ENCODE peak calls at places on chromosomes 1 and 21, in four cellular contexts. D is NCI-H1092 treated with DMSO at 0.1 percent for 48 hours, Q is Kasumi-1, H is LHCN-M2. Z is an unnamed sample.

GRCh38 chr1:153340356-153340755 is 8.3 kb downstream of the PGLYRP4 start:
- DNase-seq in D (no peak), Q (no peak), H (no peak), Z (no peak)

GRCh38 chr21:26140185-26140584 is 30.4 kb downstream of the APP start:
- DNase-seq in H (peak), Q (no peak), D (no peak), Z (no peak)

GRCh38 chr1:42765832-42766722 is 751 bp downstream of the P3H1 start:
- DNase-seq in D (peak), Q (peak), H (peak), Z (peak)

GRCh38 chr1:17588048-17588781 is 48.7 kb downstream of the ARHGEF10L start:
- DNase-seq in H (peak), D (no peak), Q (no peak), Z (peak)

GRCh38 chr1:85224734-85225623 is 24.2 kb upstream of the SYDE2 start:
- DNase-seq in Q (no peak), D (peak), H (no peak), Z (peak)

GRCh38 chr1:214548988-214549387 is 2.4 kb downstream of the PTPN14 start:
- DNase-seq in H (peak), Q (no peak), D (no peak), Z (no peak)

GRCh38 chr1:11874624-11875023 is 15.9 kb upstream of the NPPB start:
- DNase-seq in D (no peak), Q (no peak), H (no peak), Z (no peak)

GRCh38 chr1:8674912-8675311 is 142.5 kb downstream of the RERE start:
- DNase-seq in H (peak), Q (no peak), D (no peak), Z (no peak)

GRCh38 chr1:62693123-62693522 is 4.9 kb upstream of the DOCK7 start:
- DNase-seq in H (no peak), Q (no peak), D (no peak), Z (no peak)

GRCh38 chr1:214967865-214968575 is 114.5 kb upstream of the KCNK2 start:
- DNase-seq in H (peak), D (no peak), Q (no peak), Z (no peak)

GRCh38 chr1:64215576-64215975 is 12.2 kb downstream of the UBE2U start:
- DNase-seq in D (peak), H (no peak), Q (no peak), Z (no peak)

GRCh38 chr1:13516606-13517005 is 2.8 kb upstream of the LRRC38 start:
- DNase-seq in H (no peak), D (no peak), Q (no peak), Z (no peak)

Z was measured in H9.